ENCODE peak calls at places on chromosomes 6 and 20, in eight cellular contexts. X is neuronal stem cell; J is Kasumi-1; B is brain microvascular endothelial cell; O is EL; H is CD8-positive, alpha-beta T cell; I is HS-27A; V is GM12891. C is an unnamed sample.

GRCh38 chr20:57697540-57697939 is 12.3 kb downstream of the PMEPA1 start:
- DNase-seq in J (no peak), I (no peak), B (no peak), H (no peak), X (no peak), V (no peak), O (no peak), C (no peak)

GRCh38 chr6:142361765-142362540 is 60.1 kb downstream of the ADGRG6 start:
- DNase-seq in H (no peak), O (peak), I (peak), B (peak), X (no peak), V (no peak), J (no peak), C (no peak)

GRCh38 chr6:165556116-165556843 is 106.8 kb downstream of the PDE10A start:
- DNase-seq in V (no peak), O (no peak), B (peak), X (no peak), H (no peak), J (no peak), I (no peak), C (no peak)

GRCh38 chr6:80233262-80233661 is 126.8 kb downstream of the BCKDHB start:
- DNase-seq in X (no peak), J (no peak), O (no peak), B (no peak), H (no peak), V (no peak), I (no peak), C (no peak)

GRCh38 chr6:11200356-11200755 is 32.1 kb downstream of the NEDD9 start:
- DNase-seq in H (no peak), I (no peak), B (no peak), O (peak), X (no peak), J (no peak), V (no peak), C (no peak)

GRCh38 chr6:5905431-5906339 is 101.0 kb downstream of the NRN1 start:
- DNase-seq in J (no peak), H (no peak), I (peak), V (no peak), O (peak), B (peak), X (no peak), C (peak)

GRCh38 chr6:148521586-148521985 is 178.9 kb downstream of the SASH1 start:
- DNase-seq in O (peak), V (no peak), X (no peak), H (no peak), B (no peak), J (no peak), I (no peak), C (no peak)

GRCh38 chr6:144215402-144215931 is 65.2 kb downstream of the STX11 start:
- DNase-seq in I (peak), B (no peak), H (peak), O (peak), X (no peak), V (peak), J (peak), C (no peak)

GRCh38 chr6:81750660-81751387 is 1.7 kb downstream of the TENT5A start:
- DNase-seq in I (no peak), V (no peak), X (no peak), H (no peak), J (peak), B (no peak), O (peak), C (no peak)

GRCh38 chr6:39217177-39217864 is 12.0 kb downstream of the KCNK5 start:
- DNase-seq in B (peak), V (no peak), O (no peak), J (no peak), I (no peak), X (no peak), H (no peak), C (no peak)

GRCh38 chr6:34414999-34415858 is 10.6 kb downstream of the RPS10 start:
- DNase-seq in J (peak), O (peak), X (no peak), V (no peak), I (no peak), B (peak), H (peak), C (no peak)

GRCh38 chr20:31537859-31538245 is 23.6 kb downstream of the HM13 start:
- DNase-seq in X (no peak), V (no peak), J (peak), I (no peak), B (no peak), O (no peak), H (no peak), C (no peak)

GRCh38 chr6:87473419-87473903 is 687 bp downstream of the SLC35A1 start:
- DNase-seq in I (no peak), X (no peak), H (no peak), B (peak), J (peak), V (peak), O (peak), C (no peak)

GRCh38 chr6:139290787-139291294 is 957 bp downstream of the TXLNB start:
- DNase-seq in V (peak), H (peak), O (peak), B (peak), J (peak), X (no peak), I (no peak), C (no peak)

GRCh38 chr6:104281370-104281769 is 578.3 kb downstream of the HACE1 start:
- DNase-seq in O (no peak), B (no peak), H (no peak), X (no peak), V (no peak), I (no peak), J (peak), C (no peak)

GRCh38 chr20:37295001-37295400 is 5.5 kb downstream of the MANBAL start:
- DNase-seq in I (peak), H (no peak), J (no peak), V (no peak), B (peak), X (no peak), O (peak), C (no peak)

GRCh38 chr20:63943007-63943807 is 13.0 kb downstream of the UCKL1 start:
- DNase-seq in J (no peak), X (no peak), H (no peak), V (no peak), O (no peak), B (no peak), I (no peak), C (no peak)

GRCh38 chr20:44198872-44199271 is 11.7 kb downstream of the OSER1 start:
- DNase-seq in O (no peak), J (no peak), I (no peak), V (no peak), X (no peak), B (no peak), H (no peak), C (no peak)

GRCh38 chr20:19944772-19945459 is 72.2 kb upstream of the NAA20 start:
- DNase-seq in V (no peak), B (peak), X (no peak), J (no peak), I (no peak), H (no peak), O (no peak), C (no peak)

GRCh38 chr20:50187403-50188051 is 3.1 kb upstream of the CEBPB start:
- DNase-seq in J (no peak), X (no peak), I (no peak), H (no peak), V (no peak), O (peak), B (peak), C (no peak)

GRCh38 chr6:167077241-167077932 is 45.5 kb upstream of the CCR6 start:
- DNase-seq in I (no peak), V (no peak), H (no peak), X (no peak), O (no peak), J (no peak), B (no peak), C (no peak)

GRCh38 chr6:98833101-98834059 is 994 bp upstream of the POU3F2 start:
- DNase-seq in I (no peak), O (peak), B (no peak), X (peak), J (peak), H (no peak), V (no peak), C (peak)

GRCh38 chr6:12327391-12327790 is 37.2 kb downstream of the EDN1 start:
- DNase-seq in V (no peak), O (peak), B (no peak), H (no peak), J (no peak), I (peak), X (no peak), C (no peak)

GRCh38 chr6:74757788-74758187 is 448.1 kb downstream of the COL12A1 start:
- DNase-seq in J (no peak), O (no peak), B (no peak), V (no peak), X (no peak), I (no peak), H (no peak), C (no peak)

GRCh38 chr20:561437-562231 is 18.0 kb upstream of the CSNK2A1 start:
- DNase-seq in I (peak), V (peak), J (peak), B (peak), H (peak), X (peak), O (peak), C (peak)

GRCh38 chr20:9978395-9979004 is 56.3 kb upstream of the ANKEF1 start:
- DNase-seq in H (peak), X (peak), O (peak), J (peak), I (peak), B (peak), V (peak), C (peak)

GRCh38 chr20:41622584-41622983 is 4.4 kb upstream of the CHD6 start:
- DNase-seq in H (no peak), V (no peak), B (no peak), J (no peak), I (no peak), O (no peak), X (no peak), C (no peak)

GRCh38 chr6:28960846-28961500 is 37.2 kb upstream of the TRIM27 start:
- DNase-seq in X (no peak), B (no peak), J (no peak), O (no peak), I (no peak), H (no peak), V (no peak), C (no peak)

GRCh38 chr6:142903806-142904205 is 41.2 kb downstream of the HIVEP2 start:
- DNase-seq in H (no peak), J (no peak), B (no peak), I (no peak), V (no peak), X (no peak), O (peak), C (no peak)

GRCh38 chr6:112649853-112650252 is 302.7 kb downstream of the RFPL4B start:
- DNase-seq in O (no peak), H (no peak), B (no peak), V (no peak), X (no peak), I (no peak), J (no peak), C (no peak)

GRCh38 chr6:151905854-151906253 is 98.4 kb downstream of the ESR1 start:
- DNase-seq in I (no peak), H (no peak), X (no peak), J (no peak), V (no peak), O (no peak), B (no peak), C (no peak)

GRCh38 chr6:131755597-131755996 is 44.8 kb upstream of the CTAGE9 start:
- DNase-seq in H (no peak), O (peak), X (no peak), J (no peak), I (peak), V (no peak), B (peak), C (no peak)

GRCh38 chr20:33177866-33178265 is 9.9 kb downstream of the BPIFA2 start:
- DNase-seq in I (no peak), X (no peak), J (no peak), H (no peak), V (no peak), O (no peak), B (no peak), C (no peak)

GRCh38 chr6:28906674-28907073 is 17.1 kb downstream of the TRIM27 start:
- DNase-seq in H (no peak), O (no peak), X (no peak), B (no peak), J (no peak), V (no peak), I (no peak), C (no peak)

GRCh38 chr20:62377615-62378085 is 9.3 kb upstream of the RPS21 start:
- DNase-seq in I (no peak), J (no peak), X (no peak), O (no peak), V (no peak), B (no peak), H (no peak), C (no peak)

GRCh38 chr6:155452576-155452975 is 3.1 kb downstream of the NOX3 start:
- DNase-seq in O (no peak), V (no peak), B (no peak), J (no peak), X (no peak), H (no peak), I (no peak), C (no peak)

GRCh38 chr6:101163611-101164010 is 229.9 kb upstream of the GRIK2 start:
- DNase-seq in I (no peak), J (no peak), O (peak), H (no peak), V (no peak), X (no peak), B (no peak), C (peak)

GRCh38 chr20:46946181-46946624 is 51.6 kb downstream of the EYA2 start:
- DNase-seq in I (no peak), V (no peak), B (peak), X (no peak), O (no peak), H (no peak), J (no peak), C (no peak)